ENCODE peak calls at places on chromosomes 7 and 10, in five cellular contexts. F, L, C, D and Z are unnamed samples.

GRCh38 chr10:44959243-44960097 is at the start of gene RASSF4:
- DNase-seq in F (peak; percentile 90), L (peak; percentile 97), C (peak; percentile 86), D (peak; percentile 94), Z (peak; percentile 95)

GRCh38 chr7:119256446-119257131 is 1016.4 kb upstream of the KCND2 start:
- DNase-seq in F (no peak), L (no peak), C (no peak), D (no peak), Z (no peak)

GRCh38 chr10:120387326-120387725 is 69.7 kb upstream of the PLPP4 start:
- DNase-seq in F (no peak), L (no peak), C (no peak), D (no peak), Z (no peak)

GRCh38 chr7:20399516-20399915 is 68.8 kb downstream of the ITGB8 start:
- DNase-seq in F (no peak), L (no peak), C (no peak), D (no peak), Z (no peak)

GRCh38 chr10:62248465-62248864 is 20.2 kb downstream of the RTKN2 start:
- DNase-seq in F (no peak), L (no peak), C (no peak), D (no peak), Z (no peak)

GRCh38 chr10:48470893-48471805 is 133.7 kb downstream of the ARHGAP22 start:
- DNase-seq in F (no peak), L (no peak), C (no peak), D (peak; percentile 34), Z (no peak)

GRCh38 chr7:98078197-98078870 is 28.3 kb upstream of the LMTK2 start:
- DNase-seq in F (no peak), L (peak; percentile 19), C (no peak), D (no peak), Z (no peak)

GRCh38 chr7:108459922-108460551 is 3.8 kb upstream of the NRCAM start:
- DNase-seq in F (no peak), L (no peak), C (no peak), D (no peak), Z (no peak)

GRCh38 chr7:129501760-129502707 is at the start of gene SMKR1:
- DNase-seq in F (peak; percentile 41), L (peak; percentile 69), C (peak; percentile 78), D (peak; percentile 84), Z (peak; percentile 66)

GRCh38 chr7:84844771-84845170 is 342.1 kb downstream of the SEMA3D start:
- DNase-seq in F (no peak), L (no peak), C (no peak), D (no peak), Z (no peak)

GRCh38 chr10:36446873-36447272 is 678.5 kb upstream of the ANKRD30A start:
- DNase-seq in F (no peak), L (peak; percentile 64), C (no peak), D (no peak), Z (peak; percentile 79)

GRCh38 chr10:3067045-3067858 is at the start of gene PFKP:
- DNase-seq in F (no peak), L (peak; percentile 82), C (no peak), D (peak; percentile 62), Z (peak; percentile 50)

GRCh38 chr10:44995914-44996633 is 4.6 kb upstream of the ZNF22 start:
- DNase-seq in F (no peak), L (peak; percentile 94), C (no peak), D (no peak), Z (peak; percentile 72)

GRCh38 chr10:24467605-24468004 is 256.1 kb downstream of the ARHGAP21 start:
- DNase-seq in F (no peak), L (no peak), C (no peak), D (no peak), Z (no peak)

GRCh38 chr7:3068568-3068967 is 24.9 kb upstream of the CARD11 start:
- DNase-seq in F (no peak), L (no peak), C (no peak), D (no peak), Z (no peak)

GRCh38 chr10:67306588-67307205 is 380.9 kb downstream of the LRRTM3 start:
- DNase-seq in F (no peak), L (no peak), C (no peak), D (no peak), Z (no peak)